ENCODE peak calls at places on chromosomes 6 and 20, in five cellular contexts. One of them, this sample, is unnamed.

GRCh38 chr20:58921564-58921963 is 59.5 kb upstream of the NELFCD start:
- DNase-seq in spleen: no peak
- DNase-seq in left lung: no peak
- DNase-seq in choroid plexus epithelial cell: no peak
- DNase-seq in AG09309: no peak
- DNase-seq in this sample: no peak

GRCh38 chr6:106444777-106445507 is 84.4 kb downstream of the CRYBG1 start:
- DNase-seq in spleen: no peak
- DNase-seq in left lung: no peak
- DNase-seq in choroid plexus epithelial cell: peak; percentile 84
- DNase-seq in AG09309: peak; percentile 24
- DNase-seq in this sample: peak; percentile 62

GRCh38 chr20:49172413-49172812 is 15.7 kb downstream of the STAU1 start:
- DNase-seq in spleen: no peak
- DNase-seq in left lung: no peak
- DNase-seq in choroid plexus epithelial cell: no peak
- DNase-seq in AG09309: no peak
- DNase-seq in this sample: no peak

GRCh38 chr6:44166591-44167184 is 8.1 kb downstream of the CAPN11 start:
- DNase-seq in spleen: no peak
- DNase-seq in left lung: no peak
- DNase-seq in choroid plexus epithelial cell: no peak
- DNase-seq in AG09309: no peak
- DNase-seq in this sample: no peak

GRCh38 chr6:62357826-62358225 is 71.8 kb upstream of the KHDRBS2 start:
- DNase-seq in spleen: no peak
- DNase-seq in left lung: no peak
- DNase-seq in choroid plexus epithelial cell: no peak
- DNase-seq in AG09309: no peak
- DNase-seq in this sample: no peak

GRCh38 chr20:1888796-1889463 is 6.3 kb upstream of the SIRPA start:
- DNase-seq in spleen: peak; percentile 84
- DNase-seq in left lung: peak; percentile 84
- DNase-seq in choroid plexus epithelial cell: peak; percentile 34
- DNase-seq in AG09309: no peak
- DNase-seq in this sample: no peak

GRCh38 chr6:63816979-63817436 is 181.4 kb downstream of the PHF3 start:
- DNase-seq in spleen: no peak
- DNase-seq in left lung: no peak
- DNase-seq in choroid plexus epithelial cell: peak; percentile 61
- DNase-seq in AG09309: no peak
- DNase-seq in this sample: peak; percentile 25

GRCh38 chr6:155171109-155171746 is 92.6 kb upstream of the CLDN20 start:
- DNase-seq in spleen: no peak
- DNase-seq in left lung: no peak
- DNase-seq in choroid plexus epithelial cell: peak; percentile 92
- DNase-seq in AG09309: peak; percentile 85
- DNase-seq in this sample: peak; percentile 97

GRCh38 chr6:45420083-45420908 is 42.6 kb upstream of the SUPT3H start:
- DNase-seq in spleen: peak; percentile 77
- DNase-seq in left lung: peak; percentile 65
- DNase-seq in choroid plexus epithelial cell: peak; percentile 77
- DNase-seq in AG09309: no peak
- DNase-seq in this sample: peak; percentile 25

GRCh38 chr6:45417461-45417860 is 39.7 kb upstream of the SUPT3H start:
- DNase-seq in spleen: no peak
- DNase-seq in left lung: no peak
- DNase-seq in choroid plexus epithelial cell: no peak
- DNase-seq in AG09309: no peak
- DNase-seq in this sample: no peak

GRCh38 chr6:45420909-45421699 is 43.4 kb upstream of the SUPT3H start:
- DNase-seq in spleen: no peak
- DNase-seq in left lung: no peak
- DNase-seq in choroid plexus epithelial cell: peak; percentile 43
- DNase-seq in AG09309: no peak
- DNase-seq in this sample: no peak

GRCh38 chr6:45421700-45422540 is 44.2 kb upstream of the SUPT3H start:
- DNase-seq in spleen: peak; percentile 90
- DNase-seq in left lung: peak; percentile 91
- DNase-seq in choroid plexus epithelial cell: peak; percentile 73
- DNase-seq in AG09309: no peak
- DNase-seq in this sample: peak; percentile 57

GRCh38 chr6:45419574-45420082 is 41.9 kb upstream of the SUPT3H start:
- DNase-seq in spleen: peak; percentile 89
- DNase-seq in left lung: peak; percentile 90
- DNase-seq in choroid plexus epithelial cell: peak; percentile 63
- DNase-seq in AG09309: no peak
- DNase-seq in this sample: peak; percentile 48
- TF ChIP-seq CTCF in spleen: no peak
- TF ChIP-seq CTCF in left lung: no peak
- TF ChIP-seq CTCF in choroid plexus epithelial cell: peak; percentile 48
- TF ChIP-seq CTCF in AG09309: peak; percentile 38
- TF ChIP-seq CTCF in this sample: peak; percentile 38

DNA sequence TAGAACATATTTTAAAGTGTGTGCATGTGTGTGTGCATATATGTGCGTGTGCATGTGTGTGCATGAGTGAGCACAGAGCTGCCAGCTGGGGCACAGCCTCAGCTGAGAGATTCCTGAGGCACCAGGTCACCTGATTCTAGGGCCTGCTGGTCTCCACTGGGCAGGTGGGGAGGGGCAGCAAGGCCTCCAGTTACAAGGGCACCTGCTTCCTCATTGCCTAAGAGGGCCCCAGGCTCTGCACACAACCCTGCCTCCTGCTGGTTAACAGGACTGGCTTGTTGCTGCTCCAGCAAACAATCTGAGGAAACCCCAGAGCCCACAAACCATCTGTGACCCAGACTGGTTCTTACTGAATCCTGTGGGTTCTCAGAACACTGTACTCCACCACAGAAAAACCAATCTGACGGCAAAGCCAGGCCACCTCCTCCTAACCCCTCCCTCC is 22.9 kb upstream of the UBE2J1 start:
- DNase-seq in spleen: peak; percentile 91
- DNase-seq in left lung: peak; percentile 87
- DNase-seq in choroid plexus epithelial cell: peak; percentile 39
- DNase-seq in AG09309: no peak
- DNase-seq in this sample: no peak
- TF ChIP-seq CTCF in spleen: peak; percentile 29
- TF ChIP-seq CTCF in left lung: no peak
- TF ChIP-seq CTCF in choroid plexus epithelial cell: peak; percentile 44
- TF ChIP-seq CTCF in AG09309: no peak
- TF ChIP-seq CTCF in this sample: peak; percentile 23

GRCh38 chr6:157020398-157021266 is 243.5 kb downstream of the ARID1B start:
- DNase-seq in spleen: no peak
- DNase-seq in left lung: peak; percentile 89
- DNase-seq in choroid plexus epithelial cell: peak; percentile 67
- DNase-seq in AG09309: no peak
- DNase-seq in this sample: peak; percentile 54

GRCh38 chr6:157019115-157019628 is 242.0 kb downstream of the ARID1B start:
- DNase-seq in spleen: no peak
- DNase-seq in left lung: no peak
- DNase-seq in choroid plexus epithelial cell: peak; percentile 35
- DNase-seq in AG09309: no peak
- DNase-seq in this sample: peak; percentile 23

GRCh38 chr6:157019733-157020132 is 242.6 kb downstream of the ARID1B start:
- DNase-seq in spleen: no peak
- DNase-seq in left lung: no peak
- DNase-seq in choroid plexus epithelial cell: peak; percentile 57
- DNase-seq in AG09309: no peak
- DNase-seq in this sample: peak; percentile 18

GRCh38 chr6:157022022-157022740 is 245.0 kb downstream of the ARID1B start:
- DNase-seq in spleen: peak; percentile 95
- DNase-seq in left lung: peak; percentile 95
- DNase-seq in choroid plexus epithelial cell: peak; percentile 96
- DNase-seq in AG09309: peak; percentile 89
- DNase-seq in this sample: peak; percentile 91

GRCh38 chr6:157021267-157022021 is 244.3 kb downstream of the ARID1B start:
- DNase-seq in spleen: peak; percentile 98
- DNase-seq in left lung: peak; percentile 97
- DNase-seq in choroid plexus epithelial cell: peak; percentile 96
- DNase-seq in AG09309: peak; percentile 67
- DNase-seq in this sample: peak; percentile 83
- TF ChIP-seq CTCF in spleen: no peak
- TF ChIP-seq CTCF in left lung: peak; percentile 38
- TF ChIP-seq CTCF in choroid plexus epithelial cell: peak; percentile 35
- TF ChIP-seq CTCF in AG09309: peak; percentile 24
- TF ChIP-seq CTCF in this sample: peak; percentile 74

GRCh38 chr20:34332262-34332920 is 29.2 kb upstream of the AHCY start:
- DNase-seq in spleen: no peak
- DNase-seq in left lung: no peak
- DNase-seq in choroid plexus epithelial cell: no peak
- DNase-seq in AG09309: no peak
- DNase-seq in this sample: no peak

GRCh38 chr20:34331838-34332237 is 28.7 kb upstream of the AHCY start:
- DNase-seq in spleen: no peak
- DNase-seq in left lung: no peak
- DNase-seq in choroid plexus epithelial cell: no peak
- DNase-seq in AG09309: no peak
- DNase-seq in this sample: no peak

GRCh38 chr20:34333786-34334185 is 29.3 kb upstream of the ITCH start:
- DNase-seq in spleen: no peak
- DNase-seq in left lung: no peak
- DNase-seq in choroid plexus epithelial cell: no peak
- DNase-seq in AG09309: no peak
- DNase-seq in this sample: no peak

GRCh38 chr20:34337544-34337943 is 25.5 kb upstream of the ITCH start:
- DNase-seq in spleen: no peak
- DNase-seq in left lung: no peak
- DNase-seq in choroid plexus epithelial cell: peak; percentile 28
- DNase-seq in AG09309: no peak
- DNase-seq in this sample: no peak

GRCh38 chr20:34334654-34335407 is 28.2 kb upstream of the ITCH start:
- DNase-seq in spleen: no peak
- DNase-seq in left lung: no peak
- DNase-seq in choroid plexus epithelial cell: no peak
- DNase-seq in AG09309: no peak
- DNase-seq in this sample: no peak
- TF ChIP-seq CTCF in spleen: no peak
- TF ChIP-seq CTCF in left lung: no peak
- TF ChIP-seq CTCF in choroid plexus epithelial cell: no peak
- TF ChIP-seq CTCF in AG09309: no peak
- TF ChIP-seq CTCF in this sample: no peak

GRCh38 chr20:62859721-62860120 is 1.9 kb downstream of the TCFL5 start:
- DNase-seq in spleen: no peak
- DNase-seq in left lung: no peak
- DNase-seq in choroid plexus epithelial cell: no peak
- DNase-seq in AG09309: no peak
- DNase-seq in this sample: no peak

GRCh38 chr20:62858059-62858458 is 3.6 kb downstream of the TCFL5 start:
- DNase-seq in spleen: no peak
- DNase-seq in left lung: no peak
- DNase-seq in choroid plexus epithelial cell: no peak
- DNase-seq in AG09309: no peak
- DNase-seq in this sample: no peak

GRCh38 chr20:62861732-62862336 is at the start of gene TCFL5:
- DNase-seq in spleen: peak; percentile 98
- DNase-seq in left lung: peak; percentile 98
- DNase-seq in choroid plexus epithelial cell: peak; percentile 93
- DNase-seq in AG09309: no peak
- DNase-seq in this sample: peak; percentile 75

GRCh38 chr20:62860924-62861691 is 514 bp downstream of the TCFL5 start:
- DNase-seq in spleen: peak; percentile 91
- DNase-seq in left lung: peak; percentile 86
- DNase-seq in choroid plexus epithelial cell: peak; percentile 32
- DNase-seq in AG09309: no peak
- DNase-seq in this sample: no peak

DNA sequence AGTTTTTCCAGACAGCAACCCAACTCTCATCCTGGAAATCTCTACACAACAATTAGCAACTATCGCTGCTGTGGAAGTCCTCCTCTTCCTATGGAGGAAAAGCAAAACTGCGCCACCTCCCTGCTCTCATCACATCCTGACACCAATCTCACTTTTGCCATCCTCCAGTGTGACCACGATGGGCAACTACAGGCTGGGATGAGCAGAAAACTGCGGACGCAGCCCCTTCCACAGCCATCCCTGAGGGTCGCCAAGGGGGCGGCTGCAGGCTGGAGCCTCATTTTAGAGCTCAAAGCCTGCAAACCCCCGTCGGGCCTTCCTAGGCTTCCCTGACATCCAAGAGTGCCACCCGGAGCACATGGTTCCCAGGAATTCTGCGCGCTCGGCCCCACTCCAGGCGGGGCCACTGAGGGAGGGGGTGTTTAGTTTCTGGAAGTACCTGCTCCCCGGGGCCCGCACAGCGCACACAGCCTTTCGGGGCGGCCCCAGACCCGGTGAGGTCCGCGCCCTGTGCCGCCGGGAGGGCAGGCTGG is 1.2 kb downstream of the TCFL5 start:
- DNase-seq in spleen: peak; percentile 83
- DNase-seq in left lung: peak; percentile 79
- DNase-seq in choroid plexus epithelial cell: peak; percentile 48
- DNase-seq in AG09309: no peak
- DNase-seq in this sample: peak; percentile 21
- TF ChIP-seq CTCF in spleen: no peak
- TF ChIP-seq CTCF in left lung: no peak
- TF ChIP-seq CTCF in choroid plexus epithelial cell: peak; percentile 32
- TF ChIP-seq CTCF in AG09309: no peak
- TF ChIP-seq CTCF in this sample: no peak

GRCh38 chr6:6220718-6221117 is 99.7 kb downstream of the F13A1 start:
- DNase-seq in spleen: no peak
- DNase-seq in left lung: no peak
- DNase-seq in choroid plexus epithelial cell: peak; percentile 0
- DNase-seq in AG09309: no peak
- DNase-seq in this sample: no peak
- TF ChIP-seq CTCF in spleen: no peak
- TF ChIP-seq CTCF in left lung: no peak
- TF ChIP-seq CTCF in choroid plexus epithelial cell: no peak
- TF ChIP-seq CTCF in AG09309: peak; percentile 13
- TF ChIP-seq CTCF in this sample: peak; percentile 11